ENCODE peak calls at places on chromosome 2, in seven cellular contexts. X is GM13976, J is endothelial cell, A is GM04504, U is sigmoid colon, W is fibroblast of mammary gland, F is NCI-H187. S is an unnamed sample.

GRCh38 chr2:160489096-160489495 is 4.5 kb downstream of the RBMS1 start:
- DNase-seq in X (no peak), J (no peak), A (no peak), U (no peak), W (peak; percentile 44), F (no peak), S (no peak)

GRCh38 chr2:119453972-119454593 is 22.4 kb downstream of the TMEM37 start:
- DNase-seq in X (no peak), J (no peak), A (no peak), U (peak; percentile 13), W (no peak), F (no peak), S (no peak)

GRCh38 chr2:192194866-192195547 is at the start of gene TMEFF2:
- DNase-seq in X (peak; percentile 70), J (peak; percentile 79), A (no peak), U (peak; percentile 74), W (peak; percentile 84), F (no peak), S (peak; percentile 64)

GRCh38 chr2:239806758-239807434 is 218.2 kb downstream of the NDUFA10 start:
- DNase-seq in X (no peak), J (no peak), A (no peak), U (peak; percentile 46), W (no peak), F (no peak), S (peak; percentile 49)

GRCh38 chr2:122081743-122082142 is 326.3 kb downstream of the TSN start:
- DNase-seq in X (no peak), J (no peak), A (no peak), U (no peak), W (no peak), F (peak; percentile 3), S (no peak)

GRCh38 chr2:26333286-26333685 is 12.7 kb upstream of the SELENOI start:
- DNase-seq in X (no peak), J (no peak), A (no peak), U (no peak), W (no peak), F (no peak), S (no peak)

GRCh38 chr2:3223080-3223923 is 154.3 kb downstream of the EIPR1 start:
- DNase-seq in X (peak; percentile 86), J (no peak), A (no peak), U (no peak), W (peak; percentile 74), F (no peak), S (no peak)

GRCh38 chr2:216139884-216140283 is 30.7 kb downstream of the XRCC5 start:
- DNase-seq in X (peak; percentile 17), J (peak; percentile 18), A (no peak), U (no peak), W (no peak), F (no peak), S (no peak)

GRCh38 chr2:46198164-46198883 is 98.9 kb upstream of the EPAS1 start:
- DNase-seq in X (peak; percentile 6), J (no peak), A (no peak), U (no peak), W (peak; percentile 12), F (no peak), S (no peak)

GRCh38 chr2:11397513-11397912 is 53.1 kb upstream of the ROCK2 start:
- DNase-seq in X (no peak), J (no peak), A (no peak), U (no peak), W (no peak), F (no peak), S (no peak)

GRCh38 chr2:234025475-234025874 is 25.0 kb upstream of the SPP2 start:
- DNase-seq in X (peak; percentile 55), J (no peak), A (no peak), U (no peak), W (no peak), F (no peak), S (no peak)

S was measured in sciatic nerve.